ENCODE peak calls at places on chromosomes 4 and X, in four cellular contexts. P is HepG2, Z is GM12878, Y is H1. X is an unnamed sample.

GRCh38 chr4:46124773-46125172 is 919 bp upstream of the GABRG1 start:
- DNase-seq in P (no peak), Z (no peak), Y (no peak), X (no peak)

GRCh38 chr4:29066856-29067255 is 1653.3 kb upstream of the PCDH7 start:
- DNase-seq in P (no peak), Z (no peak), Y (no peak), X (no peak)

GRCh38 chr4:73917081-73917501 is 47.9 kb downstream of the CXCL1 start:
- DNase-seq in P (no peak), Z (no peak), Y (no peak), X (no peak)

GRCh38 chr4:77921701-77922100 is 59.1 kb downstream of the MRPL1 start:
- DNase-seq in P (peak; percentile 84), Z (no peak), Y (no peak), X (no peak)

GRCh38 chr4:55111601-55112000 is 13.8 kb downstream of the KDR start:
- DNase-seq in P (no peak), Z (no peak), Y (no peak), X (no peak)

GRCh38 chr4:56613101-56613862 is 67.8 kb downstream of the HOPX start:
- DNase-seq in P (peak; percentile 5), Z (no peak), Y (no peak), X (no peak)

GRCh38 chr4:154743683-154744340 is at the start of gene LRAT:
- DNase-seq in P (no peak), Z (no peak), Y (peak; percentile 80), X (peak; percentile 67)

GRCh38 chr4:145012841-145013240 is 85.2 kb downstream of the ANAPC10 start:
- DNase-seq in P (peak; percentile 10), Z (no peak), Y (no peak), X (no peak)

GRCh38 chr4:176538217-176538925 is 218.6 kb downstream of the SPCS3 start:
- DNase-seq in P (no peak), Z (no peak), Y (no peak), X (no peak)

GRCh38 chr4:185139736-185140135 is 3.3 kb upstream of the SLC25A4 start:
- DNase-seq in P (no peak), Z (no peak), Y (no peak), X (no peak)

GRCh38 chr4:102344520-102344954 is 745 bp downstream of the SLC39A8 start:
- DNase-seq in P (no peak), Z (no peak), Y (no peak), X (no peak)

GRCh38 chr4:101599620-101600019 is 190.9 kb upstream of the BANK1 start:
- DNase-seq in P (no peak), Z (no peak), Y (no peak), X (no peak)

GRCh38 chr4:19319607-19320006 is 932.1 kb upstream of the SLIT2 start:
- DNase-seq in P (no peak), Z (no peak), Y (no peak), X (peak; percentile 2)

GRCh38 chr4:21512351-21512750 is 436.2 kb downstream of the KCNIP4 start:
- DNase-seq in P (no peak), Z (no peak), Y (no peak), X (peak; percentile 35)

GRCh38 chrX:110665223-110665622 is 130.4 kb downstream of the CHRDL1 start:
- DNase-seq in P (no peak), Z (no peak), Y (no peak), X (no peak)

GRCh38 chrX:37846934-37847732 is at the start of gene DYNLT3:
- DNase-seq in P (peak; percentile 56), Z (peak; percentile 39), Y (peak; percentile 44), X (peak; percentile 63)

GRCh38 chr4:21948347-21949072 is at the start of gene KCNIP4:
- DNase-seq in P (no peak), Z (no peak), Y (no peak), X (peak; percentile 30)

GRCh38 chr4:62133977-62134376 is 933.9 kb downstream of the ADGRL3 start:
- DNase-seq in P (no peak), Z (no peak), Y (no peak), X (no peak)

GRCh38 chr4:37732787-37733186 is 46.6 kb upstream of the RELL1 start:
- DNase-seq in P (no peak), Z (no peak), Y (no peak), X (no peak)

GRCh38 chr4:72418458-72418857 is 150.6 kb downstream of the ADAMTS3 start:
- DNase-seq in P (no peak), Z (no peak), Y (no peak), X (no peak)

DNA sequence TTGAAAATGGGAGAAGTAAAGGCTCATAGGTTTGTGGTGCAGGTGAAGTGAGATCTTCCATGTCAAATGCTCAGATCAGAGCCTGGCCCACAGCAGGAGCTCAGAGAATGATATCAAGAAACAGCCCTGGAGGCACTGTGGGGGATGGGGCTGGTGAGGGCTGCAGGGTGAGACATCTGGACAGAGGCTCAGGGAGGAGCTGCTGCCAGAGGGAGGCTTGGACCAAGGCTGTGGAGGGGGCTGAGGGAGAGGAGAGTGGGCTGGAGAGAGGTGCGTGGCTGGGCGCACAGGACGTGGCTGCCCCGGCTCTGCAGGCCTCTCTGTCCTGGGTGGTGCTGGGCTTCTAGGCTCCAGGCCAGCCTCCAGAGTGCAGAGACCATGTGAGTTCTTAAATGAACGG is 5.6 kb downstream of the SORCS2 start:
- DNase-seq in P (no peak), Z (no peak), Y (no peak), X (no peak)
- TF ChIP-seq SUZ12 in P (no peak), Z (no peak), Y (no peak), X (no peak)

DNA sequence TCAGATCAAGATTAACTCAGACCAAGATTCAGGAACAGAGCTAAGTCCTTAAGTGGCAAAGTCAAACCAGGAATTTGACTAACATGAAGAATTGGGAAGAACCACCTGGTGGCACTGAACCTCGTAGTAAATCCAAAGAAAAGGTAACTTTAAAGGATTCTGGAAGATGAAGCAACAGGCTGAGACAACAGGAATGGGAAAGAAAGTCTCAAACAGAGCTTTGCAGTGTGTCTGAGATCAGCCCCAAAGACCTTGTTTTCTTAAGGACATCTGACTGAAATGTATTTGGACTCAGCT is 126.1 kb downstream of the ASB9 start:
- DNase-seq in P (no peak), Z (no peak), Y (no peak), X (no peak)
- H3K27me3 ChIP-seq in P (no peaks in the 10 kb centered on the region), Z (no peaks in the 10 kb centered on the region), Y (no peaks in the 10 kb centered on the region), X (no peaks in the 10 kb centered on the region)

GRCh38 chr4:40445671-40446070 is 110.5 kb downstream of the CHRNA9 start:
- DNase-seq in P (no peak), Z (no peak), Y (no peak), X (no peak)
- H3K4me1 ChIP-seq in P (peaks cover 49% of the 10 kb centered on the region), Z (no peaks in the 10 kb centered on the region), Y (no peaks in the 10 kb centered on the region), X (no peaks in the 10 kb centered on the region)

GRCh38 chr4:119480331-119480730 is 148.3 kb downstream of the PDE5A start:
- DNase-seq in P (no peak), Z (no peak), Y (no peak), X (no peak)
- TF ChIP-seq SUZ12 in P (no peak), Z (no peak), Y (no peak), X (no peak)

DNA sequence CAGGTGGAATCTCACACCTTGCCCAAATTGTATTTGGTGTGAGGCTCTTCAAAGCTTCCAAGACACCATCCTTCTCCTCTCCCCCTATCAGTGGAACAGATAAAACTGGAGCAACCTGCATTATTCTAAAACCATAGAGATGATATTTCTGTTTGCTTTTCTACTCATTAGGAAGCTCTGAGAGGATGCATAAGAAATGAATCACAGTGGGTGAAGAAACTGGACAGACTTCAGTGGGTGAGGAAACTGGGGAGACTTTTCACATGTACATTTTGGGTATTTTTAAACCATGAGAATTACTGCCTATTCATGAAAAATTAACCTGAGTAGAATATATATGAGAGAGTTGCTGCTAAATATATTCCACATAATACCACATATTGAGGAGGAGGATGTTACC is 16.4 kb downstream of the HAND2 start:
- DNase-seq in P (no peak), Z (no peak), Y (no peak), X (no peak)
- H3K27me3 ChIP-seq in P (peaks cover 8% of the 10 kb centered on the region), Z (peaks cover 28% of the 10 kb centered on the region), Y (peaks cover 100% of the 10 kb centered on the region), X (peaks cover 100% of the 10 kb centered on the region)

GRCh38 chr4:42482516-42483327 is 85.4 kb downstream of the SHISA3 start:
- DNase-seq in P (no peak), Z (no peak), Y (no peak), X (no peak)
- H3K4me1 ChIP-seq in P (no peaks in the 10 kb centered on the region), Z (peaks cover 7% of the 10 kb centered on the region), Y (peaks cover 28% of the 10 kb centered on the region), X (peaks cover 3% of the 10 kb centered on the region)

GRCh38 chrX:40154229-40154852 is 56.6 kb upstream of the BCOR start:
- DNase-seq in P (peak; percentile 82), Z (no peak), Y (no peak), X (no peak)
- TF ChIP-seq SUZ12 in P (no peak), Z (no peak), Y (no peak), X (no peak)

DNA sequence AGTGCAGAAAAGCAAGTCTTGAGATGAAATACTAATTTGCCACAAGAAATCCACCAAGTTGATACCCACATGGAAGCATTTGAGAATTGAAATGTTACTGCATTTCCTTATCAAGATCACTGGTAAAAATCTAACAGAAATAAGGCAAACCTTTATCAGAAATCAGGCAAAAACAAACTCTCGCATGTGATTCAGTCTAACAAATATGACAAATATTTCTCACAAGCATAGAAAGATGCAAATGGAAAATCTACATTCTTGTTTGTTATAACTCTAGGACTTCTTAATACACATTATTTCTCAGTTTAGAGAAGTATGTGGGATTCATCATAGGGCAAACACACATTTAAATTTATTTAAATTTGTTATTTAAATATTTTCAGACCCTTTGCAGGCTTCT is 52.9 kb downstream of the TXK start:
- DNase-seq in P (no peak), Z (no peak), Y (no peak), X (no peak)
- H3K27me3 ChIP-seq in P (no peaks in the 10 kb centered on the region), Z (no peaks in the 10 kb centered on the region), Y (no peaks in the 10 kb centered on the region), X (no peaks in the 10 kb centered on the region)

DNA sequence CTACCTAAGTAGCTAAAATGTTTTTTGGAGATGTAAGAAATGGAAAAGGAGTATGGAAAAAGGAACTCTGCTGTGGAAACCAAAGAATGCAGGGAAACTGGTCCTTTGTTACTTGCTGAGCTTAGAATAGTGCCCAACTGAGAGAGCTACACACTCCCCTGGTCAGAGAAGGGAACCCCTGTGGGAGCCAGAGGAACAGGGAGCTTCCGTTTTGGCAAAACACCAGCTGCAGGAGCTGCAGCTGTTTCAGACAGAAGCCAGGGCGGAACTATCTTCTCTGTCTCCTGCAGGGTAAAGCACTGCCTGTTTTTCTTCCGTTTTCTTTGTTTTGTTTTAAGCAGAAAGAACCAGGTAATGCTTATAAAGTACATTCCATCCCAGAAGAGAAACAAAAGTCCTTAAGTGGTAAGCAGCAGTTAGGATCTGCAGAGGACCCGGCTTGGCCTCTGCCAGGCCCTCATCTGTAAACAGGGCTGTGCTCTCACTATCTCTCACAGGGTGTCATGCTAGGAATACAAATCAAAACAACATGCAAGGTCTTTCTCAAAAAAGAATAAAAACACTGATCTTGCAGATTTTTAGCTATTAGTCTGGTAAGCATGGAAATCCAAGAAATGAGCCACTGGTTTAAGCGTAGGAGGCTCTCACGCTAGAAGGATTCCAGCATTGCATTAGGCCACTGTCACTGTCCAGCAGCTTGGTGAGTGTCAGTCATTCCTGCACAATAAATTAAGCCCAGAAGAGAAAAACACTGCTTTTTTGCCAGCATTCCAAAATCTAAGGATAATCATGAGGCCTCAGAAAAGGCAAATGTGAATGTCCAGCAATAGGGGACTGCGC is 76.1 kb downstream of the CHST7 start:
- DNase-seq in P (no peak), Z (no peak), Y (peak; percentile 13), X (peak; percentile 80)
- H3K4me1 ChIP-seq in P (no peaks in the 10 kb centered on the region), Z (peaks cover 15% of the 10 kb centered on the region), Y (peaks cover 20% of the 10 kb centered on the region), X (peaks cover 15% of the 10 kb centered on the region)

X was measured in NT2/D1.